ENCODE peak calls at places on chromosomes 4 and X, in eight cellular contexts. D, P, M, L, E, G, C and O are unnamed samples. For H3K4me1, the result is how much of the 10 kb centered on the place peaks cover.

GRCh38 chrX:64792598-64793337 is 183.5 kb downstream of the ZC4H2 start:
- DNase-seq in M (no peak), G (no peak), P (no peak), C (no peak), D (no peak), E (no peak), L (no peak), O (no peak)

GRCh38 chr4:21451032-21451431 is 497.5 kb downstream of the KCNIP4 start:
- DNase-seq in C (no peak), D (no peak), G (no peak), P (peak), M (no peak), L (no peak), E (no peak), O (no peak)

GRCh38 chrX:43269201-43269600 is 386.9 kb upstream of the MAOA start:
- DNase-seq in E (no peak), G (no peak), C (no peak), L (no peak), D (no peak), P (peak), M (no peak), O (no peak)

GRCh38 chr4:122901621-122902020 is 20.8 kb downstream of the NUDT6 start:
- DNase-seq in E (no peak), C (no peak), G (no peak), L (no peak), P (no peak), M (no peak), D (no peak), O (no peak)

GRCh38 chrX:74925210-74926088 is at the start of gene NEXMIF:
- DNase-seq in L (no peak), E (peak), P (peak), D (peak), M (peak), G (no peak), C (peak), O (no peak)

GRCh38 chr4:8917321-8917811 is 45.7 kb upstream of the HMX1 start:
- DNase-seq in P (no peak), G (no peak), C (no peak), M (peak), D (no peak), L (peak), E (peak), O (no peak)

GRCh38 chr4:118834960-118835895 is 698 bp downstream of the SEC24D start:
- DNase-seq in D (peak), M (peak), C (peak), L (peak), P (peak), G (peak), E (peak), O (peak)

GRCh38 chr4:178316211-178316610 is 874.0 kb upstream of the AGA start:
- DNase-seq in E (no peak), M (no peak), C (no peak), D (no peak), P (no peak), G (no peak), L (no peak), O (no peak)

GRCh38 chrX:148311544-148311943 is 188.9 kb upstream of the AFF2 start:
- DNase-seq in E (no peak), C (no peak), D (no peak), P (no peak), M (no peak), L (no peak), G (no peak), O (no peak)

GRCh38 chrX:17374619-17375360 is at the start of gene NHS:
- DNase-seq in P (peak), G (peak), C (peak), E (peak), M (peak), L (peak), D (no peak), O (peak)

GRCh38 chr4:89000844-89001360 is 56.1 kb downstream of the FAM13A start:
- DNase-seq in C (no peak), E (no peak), G (no peak), P (peak), M (no peak), L (no peak), D (no peak), O (no peak)

GRCh38 chr4:7880681-7881080 is 59.0 kb downstream of the AFAP1 start:
- DNase-seq in P (no peak), M (no peak), L (no peak), E (no peak), C (no peak), D (no peak), G (no peak), O (no peak)

GRCh38 chr4:173370130-173370476 is 651 bp upstream of the SAP30 start:
- DNase-seq in P (no peak), L (peak), E (peak), D (no peak), M (peak), G (peak), C (peak), O (peak)

GRCh38 chrX:56733459-56734046 is 4.5 kb downstream of the NBDY start:
- DNase-seq in M (no peak), C (peak), P (peak), L (no peak), E (no peak), D (peak), G (no peak), O (peak)

GRCh38 chr4:25817059-25817681 is 45.6 kb downstream of the SEL1L3 start:
- DNase-seq in P (peak), G (no peak), M (no peak), C (no peak), E (no peak), D (no peak), L (no peak), O (no peak)

GRCh38 chr4:167282171-167282864 is 48.0 kb upstream of the SPOCK3 start:
- DNase-seq in C (no peak), E (no peak), M (no peak), D (no peak), P (no peak), G (no peak), L (no peak), O (no peak)

GRCh38 chr4:96519291-96519690 is 679.4 kb downstream of the PDHA2 start:
- DNase-seq in L (no peak), E (no peak), D (no peak), G (no peak), P (no peak), C (no peak), M (no peak), O (no peak)

GRCh38 chr4:10135252-10135651 is 18.7 kb upstream of the WDR1 start:
- DNase-seq in E (no peak), P (no peak), D (no peak), C (no peak), L (no peak), G (no peak), M (no peak), O (no peak)

GRCh38 chr4:125582302-125582701 is 267.5 kb downstream of the FAT4 start:
- DNase-seq in C (no peak), G (no peak), P (peak), E (no peak), L (no peak), M (no peak), D (no peak), O (no peak)

GRCh38 chrX:140507223-140507981 is 2.5 kb upstream of the SOX3 start:
- DNase-seq in G (no peak), M (no peak), C (no peak), P (no peak), E (no peak), L (no peak), D (no peak), O (no peak)

GRCh38 chr4:7645158-7645557 is 210.4 kb upstream of the PSAPL1 start:
- DNase-seq in P (no peak), G (no peak), M (no peak), L (no peak), C (no peak), E (no peak), D (no peak), O (no peak)

GRCh38 chrX:72169008-72169728 is 12.4 kb upstream of the PIN4 start:
- DNase-seq in D (peak), P (peak), L (no peak), C (no peak), G (no peak), E (no peak), M (no peak), O (no peak)

GRCh38 chrX:47218280-47218919 is at the start of gene CDK16:
- DNase-seq in M (peak), P (peak), D (peak), L (peak), E (peak), C (peak), G (peak), O (peak)

GRCh38 chr4:187424636-187425035 is 570.9 kb upstream of the ZFP42 start:
- DNase-seq in D (no peak), G (no peak), M (no peak), P (no peak), E (no peak), L (no peak), C (no peak), O (no peak)

GRCh38 chr4:6232836-6233785 is 32.8 kb upstream of the JAKMIP1 start:
- DNase-seq in G (no peak), D (no peak), P (no peak), L (peak), E (peak), C (no peak), M (no peak), O (no peak)

GRCh38 chr4:17717301-17717700 is 64.1 kb downstream of the FAM184B start:
- DNase-seq in D (no peak), E (no peak), G (no peak), M (no peak), C (no peak), P (no peak), L (no peak), O (no peak)

GRCh38 chr4:76449824-76450223 is 14.8 kb downstream of the SHROOM3 start:
- DNase-seq in M (no peak), P (peak), L (no peak), G (no peak), C (no peak), D (no peak), E (no peak), O (no peak)

GRCh38 chr4:109701566-109702399 is 1.5 kb downstream of the CASP6 start:
- DNase-seq in E (no peak), M (no peak), G (no peak), C (peak), P (peak), L (no peak), D (peak), O (no peak)

GRCh38 chrX:7996414-7996813 is 69.2 kb upstream of the PNPLA4 start:
- DNase-seq in E (no peak), C (peak), D (peak), L (no peak), M (no peak), G (no peak), P (peak), O (no peak)

GRCh38 chrX:149950681-149951080 is 12.4 kb upstream of the EOLA2 start:
- DNase-seq in M (no peak), L (no peak), G (no peak), E (no peak), C (peak), D (peak), P (peak), O (no peak)

GRCh38 chr4:146945556-146946374 is at the start of gene TTC29:
- DNase-seq in P (peak), L (peak), E (peak), M (peak), G (peak), D (peak), C (peak), O (peak)

GRCh38 chr4:98446499-98447375 is 185.6 kb downstream of the RAP1GDS1 start:
- DNase-seq in M (peak), P (peak), L (no peak), G (no peak), E (no peak), C (no peak), D (peak), O (no peak)

GRCh38 chr4:30537462-30537861 is 182.7 kb upstream of the PCDH7 start:
- DNase-seq in G (no peak), D (no peak), C (no peak), L (no peak), P (peak), M (no peak), E (no peak), O (no peak)

GRCh38 chr4:153684182-153685073 is at the start of gene TLR2:
- DNase-seq in E (peak), C (peak), L (peak), M (peak), P (no peak), G (peak), D (peak), O (peak)

GRCh38 chr4:138053601-138054322 is 188.4 kb downstream of the SLC7A11 start:
- DNase-seq in M (no peak), G (no peak), L (no peak), P (peak), D (no peak), E (no peak), C (no peak), O (no peak)

GRCh38 chr4:113384600-113384999 is 335.1 kb downstream of the ANK2 start:
- DNase-seq in G (no peak), C (no peak), M (no peak), P (peak), L (no peak), D (no peak), E (no peak), O (no peak)

GRCh38 chr4:112296949-112297483 is at the start of gene ALPK1:
- DNase-seq in C (no peak), E (no peak), P (peak), M (no peak), D (no peak), L (no peak), G (no peak), O (no peak)
- H3K27ac ChIP-seq in C (peak), E (peak), P (peak), M (peak), D (no peak), L (peak), G (peak), O (peak)

GRCh38 chr4:54233128-54233696 is 4.1 kb downstream of the PDGFRA start:
- DNase-seq in L (peak), G (peak), M (peak), D (peak), E (peak), P (peak), C (peak), O (peak)
- H3K4me1 ChIP-seq in L (under half), G (under half), M (half or more), D (under half), E (under half), P (under half), C (under half), O (under half)

GRCh38 chr4:162245051-162245450 is 81.3 kb upstream of the FSTL5 start:
- DNase-seq in C (no peak), D (no peak), G (no peak), E (no peak), M (no peak), P (no peak), L (no peak), O (no peak)
- H3K4me3 ChIP-seq in C (no peak), D (no peak), G (no peak), E (no peak), M (no peak), P (no peak), L (no peak), O (no peak)

GRCh38 chrX:15128838-15129237 is 141.0 kb downstream of the ASB9 start:
- DNase-seq in E (no peak), D (no peak), P (no peak), M (no peak), C (no peak), G (no peak), L (no peak), O (no peak)

GRCh38 chrX:15127010-15127409 is 142.9 kb downstream of the ASB9 start:
- DNase-seq in D (no peak), E (no peak), L (no peak), P (no peak), G (no peak), C (no peak), M (no peak), O (no peak)

GRCh38 chrX:15129412-15129811 is 140.5 kb downstream of the ASB9 start:
- DNase-seq in G (no peak), E (no peak), D (no peak), P (no peak), M (no peak), C (no peak), L (no peak), O (no peak)
- H3K27ac ChIP-seq in G (no peak), E (no peak), D (no peak), P (no peak), M (no peak), C (no peak), L (no peak), O (no peak)

DNA sequence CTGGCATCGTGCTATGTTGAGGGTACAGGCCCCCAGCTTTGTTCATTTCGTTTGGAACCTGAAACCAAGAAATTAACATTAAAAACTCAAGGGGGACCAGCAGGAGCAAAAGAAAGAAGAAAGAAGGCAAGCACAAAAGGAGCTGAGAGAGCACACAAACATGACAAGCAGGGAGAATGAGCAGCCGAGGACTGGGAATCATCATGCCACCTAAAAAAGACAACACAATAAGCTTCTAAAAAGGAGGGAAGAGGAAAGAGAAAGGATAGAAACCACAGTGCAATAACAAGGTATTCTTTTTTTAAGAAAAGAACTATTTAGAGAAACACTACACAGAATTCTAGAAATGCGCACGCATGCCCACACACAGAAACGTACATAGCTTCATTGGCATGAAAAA is 103.2 kb upstream of the FAM9B start:
- DNase-seq in D (no peak), L (no peak), E (no peak), P (no peak), C (no peak), G (no peak), M (no peak), O (no peak)
- H3K4me1 ChIP-seq in D (under half), L (under half), E (under half), P (under half), C (under half), G (under half), M (under half), O (under half)

GRCh38 chrX:152830312-152831305 is at the start of the genes CETN2 and NSDHL:
- DNase-seq in E (peak), D (peak), L (peak), G (peak), C (peak), M (peak), P (peak), O (peak)

GRCh38 chrX:152831391-152831790 is 528 bp downstream of the NSDHL start:
- DNase-seq in L (no peak), M (no peak), C (no peak), E (no peak), G (no peak), P (no peak), D (no peak), O (no peak)

GRCh38 chrX:152833378-152833777 is 2.5 kb downstream of the NSDHL start:
- DNase-seq in M (no peak), D (no peak), G (no peak), L (no peak), E (no peak), C (no peak), P (no peak), O (no peak)

DNA sequence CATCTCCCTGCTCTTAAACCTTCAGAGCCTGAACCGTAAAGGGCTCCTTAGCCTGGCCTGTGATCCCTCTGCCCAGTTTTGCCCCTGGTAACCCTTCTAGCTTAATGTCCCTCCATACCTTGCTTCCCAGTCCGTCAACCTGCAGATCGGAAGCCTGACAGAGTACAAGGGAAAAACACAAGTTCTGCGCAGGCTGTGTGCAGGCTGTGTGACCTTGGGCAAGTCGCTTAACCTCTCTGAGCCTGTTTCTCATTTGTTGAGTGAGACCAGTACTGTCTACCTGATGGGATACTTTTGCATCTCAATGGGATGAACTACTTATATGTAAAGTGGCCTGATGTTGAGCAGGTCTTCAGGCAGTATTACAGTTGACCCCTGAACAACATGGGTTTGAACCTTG is 1.7 kb downstream of the NSDHL start:
- DNase-seq in C (no peak), D (no peak), G (no peak), L (no peak), M (no peak), P (no peak), E (no peak), O (no peak)
- H3K4me3 ChIP-seq in C (no peak), D (no peak), G (no peak), L (no peak), M (no peak), P (peak), E (no peak), O (no peak)

GRCh38 chr4:38100474-38101255 is 140.5 kb downstream of the PTTG2 start:
- DNase-seq in P (no peak), L (no peak), M (no peak), C (no peak), E (no peak), G (no peak), D (no peak), O (no peak)
- H3K27ac ChIP-seq in P (no peak), L (no peak), M (peak), C (no peak), E (peak), G (no peak), D (no peak), O (no peak)

GRCh38 chr4:93337196-93337595 is 491.4 kb upstream of the ATOH1 start:
- DNase-seq in L (no peak), P (no peak), G (no peak), C (no peak), D (no peak), M (no peak), E (no peak), O (no peak)
- H3K4me1 ChIP-seq in L (under half), P (under half), G (under half), C (under half), D (under half), M (under half), E (under half), O (under half)

GRCh38 chrX:19457662-19458061 is 57.6 kb downstream of the MAP3K15 start:
- DNase-seq in E (no peak), L (no peak), C (no peak), M (no peak), P (no peak), G (no peak), D (no peak), O (no peak)

GRCh38 chrX:19462879-19463278 is 52.4 kb downstream of the MAP3K15 start:
- DNase-seq in G (no peak), C (no peak), M (no peak), E (no peak), D (no peak), P (no peak), L (no peak), O (no peak)

GRCh38 chrX:19462231-19462630 is 53.1 kb downstream of the MAP3K15 start:
- DNase-seq in D (no peak), P (no peak), C (no peak), M (no peak), G (no peak), E (no peak), L (no peak), O (no peak)
- H3K4me3 ChIP-seq in D (no peak), P (no peak), C (no peak), M (no peak), G (no peak), E (no peak), L (no peak), O (no peak)